ENCODE peak calls at places on chromosomes 2 and 18, in ten cellular contexts. O is EL, D is cardiac fibroblast, P is Caki2, T is NB4, H is A172, L is myocyte, E is hippocampal formation, A is LoVo, N is SHP77 treated with DMSO at 0.1 percent for 48 hours. Z is an unnamed sample.

GRCh38 chr18:45464619-45465018 is 150.7 kb upstream of the SLC14A2 start:
- DNase-seq in O (no peak), H (no peak), N (peak; percentile 75), L (no peak), T (no peak), P (no peak), E (no peak), D (no peak), A (no peak), Z (no peak)

GRCh38 chr2:105455488-105455991 is 56.7 kb upstream of the FHL2 start:
- DNase-seq in N (peak; percentile 76), P (peak; percentile 99), T (peak; percentile 25), D (peak; percentile 99), E (no peak), H (peak; percentile 96), O (peak; percentile 97), L (peak; percentile 99), A (peak; percentile 97), Z (peak; percentile 96)

GRCh38 chr2:74576830-74577229 is 22.3 kb downstream of the DOK1 start:
- DNase-seq in O (peak; percentile 80), N (no peak), P (no peak), L (peak; percentile 41), D (peak; percentile 93), E (peak; percentile 42), H (no peak), T (peak; percentile 93), A (no peak), Z (peak; percentile 28)

GRCh38 chr18:2135309-2135708 is 436.0 kb downstream of the METTL4 start:
- DNase-seq in A (no peak), O (no peak), E (no peak), T (no peak), H (no peak), P (no peak), L (no peak), D (no peak), N (no peak), Z (no peak)

GRCh38 chr2:66813976-66814375 is 379.1 kb downstream of the MEIS1 start:
- DNase-seq in D (peak; percentile 46), P (no peak), L (no peak), A (no peak), T (no peak), E (no peak), N (no peak), O (peak; percentile 7), H (no peak), Z (no peak)

GRCh38 chr2:67570626-67571025 is 173.5 kb downstream of the ETAA1 start:
- DNase-seq in N (no peak), E (no peak), A (no peak), D (no peak), H (no peak), P (no peak), L (peak; percentile 53), O (no peak), T (no peak), Z (no peak)

GRCh38 chr18:43420950-43421349 is 143.7 kb upstream of the SYT4 start:
- DNase-seq in H (no peak), T (no peak), D (no peak), A (no peak), P (no peak), L (peak; percentile 6), N (no peak), E (no peak), O (no peak), Z (no peak)

GRCh38 chr2:128457716-128458115 is 139.0 kb upstream of the HS6ST1 start:
- DNase-seq in D (no peak), E (no peak), P (peak; percentile 2), N (no peak), T (no peak), O (no peak), A (no peak), L (no peak), H (no peak), Z (no peak)

GRCh38 chr2:127451981-127452380 is 33.8 kb downstream of the PROC start:
- DNase-seq in T (no peak), E (no peak), N (no peak), P (no peak), H (no peak), L (peak; percentile 51), A (no peak), O (no peak), D (no peak), Z (no peak)

GRCh38 chr18:49682301-49683190 is 120.7 kb downstream of the LIPG start:
- DNase-seq in T (no peak), L (no peak), D (peak; percentile 69), P (no peak), O (no peak), N (no peak), E (no peak), A (no peak), H (no peak), Z (peak; percentile 34)

GRCh38 chr2:168573128-168573903 is 117.2 kb downstream of the CERS6 start:
- DNase-seq in H (no peak), T (peak; percentile 78), N (no peak), A (no peak), L (peak; percentile 82), O (peak; percentile 37), E (no peak), D (peak; percentile 89), P (no peak), Z (peak; percentile 65)

GRCh38 chr2:71610671-71611070 is 157.3 kb downstream of the DYSF start:
- DNase-seq in E (no peak), H (no peak), O (no peak), A (no peak), P (no peak), T (no peak), L (no peak), N (no peak), D (no peak), Z (no peak)

GRCh38 chr2:64750001-64750816 is 96.5 kb upstream of the SERTAD2 start:
- DNase-seq in O (peak; percentile 60), N (no peak), E (peak; percentile 41), T (peak; percentile 62), L (peak; percentile 47), P (peak; percentile 47), A (peak; percentile 49), H (peak; percentile 56), D (peak; percentile 57), Z (peak; percentile 70)

GRCh38 chr18:12766986-12767433 is 64.2 kb downstream of the PSMG2 start:
- DNase-seq in H (no peak), N (no peak), E (no peak), L (no peak), A (no peak), D (no peak), O (no peak), T (no peak), P (no peak), Z (no peak)

GRCh38 chr2:105597831-105598293 is 146.8 kb upstream of the NCK2 start:
- DNase-seq in T (no peak), H (no peak), L (no peak), E (no peak), P (no peak), O (no peak), A (no peak), D (no peak), N (no peak), Z (no peak)

GRCh38 chr2:232942831-232943230 is 70.2 kb downstream of the NGEF start:
- DNase-seq in A (no peak), L (peak; percentile 46), N (no peak), D (no peak), P (no peak), E (no peak), T (no peak), O (no peak), H (no peak), Z (no peak)

GRCh38 chr18:61651880-61652268 is 240.9 kb downstream of the RNF152 start:
- DNase-seq in A (peak; percentile 27), O (no peak), T (no peak), E (no peak), D (no peak), N (no peak), L (no peak), H (no peak), P (no peak), Z (peak; percentile 72)

GRCh38 chr2:10331702-10332401 is 29.1 kb downstream of the HPCAL1 start:
- DNase-seq in L (peak; percentile 59), D (no peak), P (peak; percentile 41), E (no peak), H (no peak), T (peak; percentile 91), N (no peak), O (no peak), A (no peak), Z (no peak)

GRCh38 chr2:149720615-149721014 is 133.0 kb upstream of the MMADHC start:
- DNase-seq in A (no peak), T (no peak), N (no peak), O (no peak), E (no peak), L (no peak), H (no peak), D (no peak), P (no peak), Z (no peak)

GRCh38 chr18:34773961-34774754 is 64.1 kb downstream of the DTNA start:
- DNase-seq in D (peak; percentile 44), T (no peak), E (peak; percentile 46), L (peak; percentile 96), N (no peak), H (peak; percentile 84), A (no peak), P (peak; percentile 18), O (peak; percentile 51), Z (peak; percentile 77)

GRCh38 chr2:234308814-234309195 is 188.1 kb downstream of the ARL4C start:
- DNase-seq in P (peak; percentile 88), H (no peak), T (peak; percentile 22), O (peak; percentile 20), E (no peak), A (no peak), L (peak; percentile 66), D (peak; percentile 73), N (no peak), Z (peak; percentile 84)

GRCh38 chr18:76557026-76557575 is 62.1 kb upstream of the ZNF516 start:
- DNase-seq in T (no peak), H (no peak), O (no peak), D (no peak), N (no peak), L (no peak), A (no peak), P (peak; percentile 81), E (no peak), Z (no peak)

Z was measured in epithelial cell of esophagus.